ENCODE peak calls at places on chromosomes 5 and 9, in six cellular contexts. Q is NCI-H774, I is GM23248, E is posterior vena cava, W is fibroblast of mammary gland, M is progenitor cell of endocrine pancreas. G is an unnamed sample.

GRCh38 chr5:106822851-106823250 is 847.9 kb downstream of the EFNA5 start:
- DNase-seq in Q (no peak), I (no peak), W (no peak), E (no peak), M (no peak), G (no peak)

GRCh38 chr9:92990461-92990860 is 43.1 kb downstream of the FGD3 start:
- DNase-seq in I (no peak), M (no peak), E (no peak), W (no peak), Q (no peak), G (no peak)

GRCh38 chr5:139708877-139709586 is 60.9 kb downstream of the CXXC5 start:
- DNase-seq in I (peak; percentile 93), W (peak; percentile 80), E (peak; percentile 89), M (no peak), Q (peak; percentile 82), G (peak; percentile 70)

GRCh38 chr9:108766786-108767185 is 89.0 kb downstream of the ACTL7B start:
- DNase-seq in E (no peak), I (no peak), W (no peak), M (no peak), Q (no peak), G (no peak)

GRCh38 chr9:131397100-131397790 is 3.4 kb downstream of the PRRC2B start:
- DNase-seq in W (peak; percentile 53), E (no peak), Q (no peak), I (peak; percentile 68), M (no peak), G (no peak)

GRCh38 chr5:90224342-90224741 is 185.2 kb downstream of the CETN3 start:
- DNase-seq in M (no peak), E (no peak), W (no peak), Q (no peak), I (no peak), G (no peak)

GRCh38 chr5:138460032-138460693 is 5.1 kb upstream of the EGR1 start:
- DNase-seq in M (no peak), I (no peak), E (peak; percentile 50), Q (no peak), W (no peak), G (no peak)

GRCh38 chr9:18666987-18667772 is 193.2 kb downstream of the ADAMTSL1 start:
- DNase-seq in Q (no peak), I (peak; percentile 24), E (no peak), W (peak; percentile 23), M (no peak), G (peak; percentile 88)

GRCh38 chr5:74054139-74054538 is 428.1 kb downstream of the ARHGEF28 start:
- DNase-seq in W (no peak), Q (no peak), M (no peak), I (no peak), E (no peak), G (no peak)

G was measured in fibroblast of gingiva.